ENCODE peak calls at places on chromosomes 11 and 22, in nine cellular contexts. C is hypothalamus, I is NCI-H1436, O is DND-41, A is EL, Z is adrenal gland, N is spleen, K is PC-3, F is kidney tubule cell. S is an unnamed sample.

GRCh38 chr11:121452609-121453150 is at the start of gene SORL1-AS1:
- DNase-seq in C (no peak), K (peak; percentile 47), Z (no peak), A (no peak), I (peak; percentile 6), F (peak; percentile 30), O (peak; percentile 42), N (no peak), S (no peak)

GRCh38 chr22:41925783-41926460 is 684 bp downstream of the TNFRSF13C start:
- DNase-seq in C (peak; percentile 19), Z (peak; percentile 85), I (peak; percentile 76), A (peak; percentile 56), K (peak; percentile 62), O (no peak), F (peak; percentile 38), N (peak; percentile 95), S (no peak)

GRCh38 chr11:116605543-116605942 is 167.2 kb downstream of the BUD13 start:
- DNase-seq in Z (peak; percentile 49), A (peak; percentile 18), I (no peak), C (no peak), N (no peak), F (peak; percentile 53), O (peak; percentile 77), K (peak; percentile 72), S (no peak)

GRCh38 chr11:69867076-69868002 is 48.1 kb upstream of the FGF3 start:
- DNase-seq in I (no peak), A (peak; percentile 79), O (no peak), Z (peak; percentile 48), N (no peak), K (peak; percentile 92), C (peak; percentile 28), F (peak; percentile 85), S (peak; percentile 10)

GRCh38 chr11:110805764-110806163 is 93.5 kb upstream of the ARHGAP20 start:
- DNase-seq in K (no peak), A (no peak), C (no peak), N (no peak), F (no peak), I (no peak), O (no peak), Z (no peak), S (no peak)

GRCh38 chr11:64788321-64789215 is 10.2 kb upstream of the SF1 start:
- DNase-seq in F (no peak), Z (no peak), I (no peak), K (no peak), O (no peak), A (no peak), N (peak; percentile 69), C (no peak), S (no peak)

GRCh38 chr11:47861762-47862161 is 13.6 kb upstream of the NUP160 start:
- DNase-seq in O (no peak), N (no peak), Z (no peak), C (no peak), F (peak; percentile 62), I (no peak), K (peak; percentile 70), A (peak; percentile 81), S (no peak)

GRCh38 chr11:27514076-27514475 is 7.5 kb upstream of the LIN7C start:
- DNase-seq in O (no peak), I (no peak), A (no peak), F (no peak), K (no peak), Z (no peak), C (no peak), N (no peak), S (no peak)

GRCh38 chr11:119752946-119753345 is 23.9 kb upstream of the NECTIN1 start:
- DNase-seq in F (no peak), N (peak; percentile 58), C (no peak), K (no peak), A (no peak), Z (no peak), I (no peak), O (no peak), S (no peak)

GRCh38 chr11:127493330-127493729 is 492.8 kb upstream of the KIRREL3 start:
- DNase-seq in K (peak; percentile 33), A (peak; percentile 13), C (peak; percentile 3), I (no peak), F (peak; percentile 4), N (no peak), Z (no peak), O (no peak), S (peak; percentile 12)

GRCh38 chr11:1994121-1994520 is 3.5 kb downstream of the H19 start:
- DNase-seq in I (no peak), C (no peak), Z (no peak), A (no peak), K (no peak), N (peak; percentile 8), F (no peak), O (peak; percentile 3), S (no peak)

GRCh38 chr22:20606041-20606783 is 98.8 kb downstream of the MED15 start:
- DNase-seq in O (peak; percentile 56), C (peak; percentile 28), N (peak; percentile 88), I (peak; percentile 87), K (peak; percentile 80), F (peak; percentile 75), Z (peak; percentile 75), A (peak; percentile 53), S (peak; percentile 31)

GRCh38 chr11:43947815-43948214 is 5.4 kb downstream of the C11orf96 start:
- DNase-seq in A (no peak), I (no peak), F (no peak), O (no peak), C (no peak), K (no peak), N (peak; percentile 49), Z (peak; percentile 61), S (no peak)

GRCh38 chr11:1074244-1075221 is at the start of gene MUC2:
- DNase-seq in N (peak; percentile 68), C (no peak), K (no peak), A (no peak), Z (no peak), O (no peak), F (no peak), I (no peak), S (no peak)